ENCODE peak calls at places on chromosomes 3 and 15, in nine cellular contexts. One of them, this sample, is unnamed.

GRCh38 chr3:157785071-157785826 is 282.0 kb upstream of the VEPH1 start:
- DNase-seq in foreskin fibroblast: peak; percentile 91
- DNase-seq in neural progenitor cell: no peak
- DNase-seq in spleen: no peak
- DNase-seq in fibroblast of lung: peak; percentile 83
- DNase-seq in PC-3: peak; percentile 97
- DNase-seq in fibroblast of villous mesenchyme: peak; percentile 84
- DNase-seq in endothelial cell of umbilical vein: no peak
- DNase-seq in colonic mucosa: no peak
- DNase-seq in this sample: peak; percentile 92

GRCh38 chr3:9696480-9697220 is 7.0 kb upstream of the CPNE9 start:
- DNase-seq in fibroblast of villous mesenchyme: no peak
- DNase-seq in fibroblast of lung: no peak
- DNase-seq in endothelial cell of umbilical vein: no peak
- DNase-seq in spleen: peak; percentile 30
- DNase-seq in PC-3: no peak
- DNase-seq in neural progenitor cell: no peak
- DNase-seq in foreskin fibroblast: no peak
- DNase-seq in colonic mucosa: no peak
- DNase-seq in this sample: no peak

GRCh38 chr3:76724706-76725105 is 315.2 kb upstream of the ROBO2 start:
- DNase-seq in colonic mucosa: peak; percentile 17
- DNase-seq in fibroblast of villous mesenchyme: no peak
- DNase-seq in foreskin fibroblast: no peak
- DNase-seq in PC-3: no peak
- DNase-seq in spleen: no peak
- DNase-seq in endothelial cell of umbilical vein: no peak
- DNase-seq in neural progenitor cell: no peak
- DNase-seq in fibroblast of lung: no peak
- DNase-seq in this sample: no peak

GRCh38 chr15:63918901-63919348 is 85.2 kb upstream of the HERC1 start:
- DNase-seq in spleen: no peak
- DNase-seq in colonic mucosa: no peak
- DNase-seq in endothelial cell of umbilical vein: no peak
- DNase-seq in fibroblast of lung: no peak
- DNase-seq in neural progenitor cell: no peak
- DNase-seq in fibroblast of villous mesenchyme: no peak
- DNase-seq in PC-3: no peak
- DNase-seq in foreskin fibroblast: no peak
- DNase-seq in this sample: no peak

GRCh38 chr15:99105516-99106341 is 849 bp downstream of the SYNM start:
- DNase-seq in fibroblast of lung: peak; percentile 63
- DNase-seq in foreskin fibroblast: peak; percentile 68
- DNase-seq in neural progenitor cell: peak; percentile 89
- DNase-seq in endothelial cell of umbilical vein: peak; percentile 68
- DNase-seq in colonic mucosa: peak; percentile 39
- DNase-seq in spleen: peak; percentile 82
- DNase-seq in PC-3: no peak
- DNase-seq in fibroblast of villous mesenchyme: peak; percentile 69
- DNase-seq in this sample: peak; percentile 65

GRCh38 chr15:36362508-36362907 is 216.9 kb upstream of the CDIN1 start:
- DNase-seq in spleen: no peak
- DNase-seq in neural progenitor cell: no peak
- DNase-seq in colonic mucosa: no peak
- DNase-seq in foreskin fibroblast: no peak
- DNase-seq in PC-3: no peak
- DNase-seq in fibroblast of lung: no peak
- DNase-seq in fibroblast of villous mesenchyme: peak; percentile 51
- DNase-seq in endothelial cell of umbilical vein: no peak
- DNase-seq in this sample: no peak

GRCh38 chr3:141093971-141094401 is 42.8 kb downstream of the SPSB4 start:
- DNase-seq in fibroblast of lung: no peak
- DNase-seq in colonic mucosa: no peak
- DNase-seq in endothelial cell of umbilical vein: no peak
- DNase-seq in PC-3: no peak
- DNase-seq in spleen: no peak
- DNase-seq in fibroblast of villous mesenchyme: no peak
- DNase-seq in neural progenitor cell: no peak
- DNase-seq in foreskin fibroblast: no peak
- DNase-seq in this sample: peak; percentile 42

GRCh38 chr15:87496795-87497194 is 759.7 kb downstream of the NTRK3 start:
- DNase-seq in spleen: no peak
- DNase-seq in foreskin fibroblast: no peak
- DNase-seq in PC-3: no peak
- DNase-seq in colonic mucosa: no peak
- DNase-seq in fibroblast of lung: no peak
- DNase-seq in neural progenitor cell: no peak
- DNase-seq in endothelial cell of umbilical vein: no peak
- DNase-seq in fibroblast of villous mesenchyme: no peak
- DNase-seq in this sample: no peak

GRCh38 chr3:159532577-159532976 is 456.1 kb upstream of the IL12A start:
- DNase-seq in foreskin fibroblast: no peak
- DNase-seq in fibroblast of villous mesenchyme: no peak
- DNase-seq in spleen: no peak
- DNase-seq in endothelial cell of umbilical vein: no peak
- DNase-seq in PC-3: peak; percentile 7
- DNase-seq in colonic mucosa: no peak
- DNase-seq in neural progenitor cell: no peak
- DNase-seq in fibroblast of lung: no peak
- DNase-seq in this sample: no peak

GRCh38 chr15:101054991-101055390 is 135.8 kb downstream of the LRRK1 start:
- DNase-seq in PC-3: no peak
- DNase-seq in fibroblast of villous mesenchyme: no peak
- DNase-seq in endothelial cell of umbilical vein: no peak
- DNase-seq in fibroblast of lung: no peak
- DNase-seq in neural progenitor cell: no peak
- DNase-seq in spleen: peak; percentile 48
- DNase-seq in foreskin fibroblast: no peak
- DNase-seq in colonic mucosa: no peak
- DNase-seq in this sample: no peak

GRCh38 chr15:81293728-81294500 is 30.0 kb downstream of the STARD5 start:
- DNase-seq in fibroblast of villous mesenchyme: no peak
- DNase-seq in PC-3: no peak
- DNase-seq in spleen: peak; percentile 89
- DNase-seq in fibroblast of lung: no peak
- DNase-seq in foreskin fibroblast: no peak
- DNase-seq in colonic mucosa: no peak
- DNase-seq in endothelial cell of umbilical vein: no peak
- DNase-seq in neural progenitor cell: no peak
- DNase-seq in this sample: no peak

GRCh38 chr3:184211718-184212117 is 17.7 kb upstream of the VWA5B2 start:
- DNase-seq in endothelial cell of umbilical vein: no peak
- DNase-seq in fibroblast of villous mesenchyme: no peak
- DNase-seq in spleen: no peak
- DNase-seq in fibroblast of lung: no peak
- DNase-seq in foreskin fibroblast: no peak
- DNase-seq in colonic mucosa: no peak
- DNase-seq in neural progenitor cell: no peak
- DNase-seq in PC-3: no peak
- DNase-seq in this sample: no peak

GRCh38 chr3:41224120-41224806 is 25.0 kb downstream of the CTNNB1 start:
- DNase-seq in neural progenitor cell: no peak
- DNase-seq in colonic mucosa: no peak
- DNase-seq in endothelial cell of umbilical vein: no peak
- DNase-seq in fibroblast of villous mesenchyme: peak; percentile 56
- DNase-seq in fibroblast of lung: peak; percentile 87
- DNase-seq in foreskin fibroblast: peak; percentile 81
- DNase-seq in PC-3: peak; percentile 44
- DNase-seq in spleen: no peak
- DNase-seq in this sample: peak; percentile 81
- TF ChIP-seq CTCF in neural progenitor cell: no peak
- TF ChIP-seq CTCF in colonic mucosa: no peak
- TF ChIP-seq CTCF in endothelial cell of umbilical vein: no peak
- TF ChIP-seq CTCF in fibroblast of villous mesenchyme: no peak
- TF ChIP-seq CTCF in fibroblast of lung: no peak
- TF ChIP-seq CTCF in foreskin fibroblast: no peak
- TF ChIP-seq CTCF in PC-3: no peak
- TF ChIP-seq CTCF in spleen: no peak
- TF ChIP-seq CTCF in this sample: no peak

GRCh38 chr15:89426500-89426899 is 69.9 kb downstream of the RHCG start:
- DNase-seq in neural progenitor cell: no peak
- DNase-seq in fibroblast of lung: no peak
- DNase-seq in foreskin fibroblast: no peak
- DNase-seq in spleen: no peak
- DNase-seq in endothelial cell of umbilical vein: no peak
- DNase-seq in colonic mucosa: no peak
- DNase-seq in PC-3: no peak
- DNase-seq in fibroblast of villous mesenchyme: no peak
- DNase-seq in this sample: no peak

GRCh38 chr15:89429023-89429422 is 67.4 kb downstream of the RHCG start:
- DNase-seq in spleen: no peak
- DNase-seq in endothelial cell of umbilical vein: no peak
- DNase-seq in foreskin fibroblast: no peak
- DNase-seq in colonic mucosa: no peak
- DNase-seq in PC-3: no peak
- DNase-seq in neural progenitor cell: no peak
- DNase-seq in fibroblast of lung: no peak
- DNase-seq in fibroblast of villous mesenchyme: no peak
- DNase-seq in this sample: no peak

GRCh38 chr15:89428246-89428645 is 68.1 kb downstream of the RHCG start:
- DNase-seq in colonic mucosa: no peak
- DNase-seq in foreskin fibroblast: no peak
- DNase-seq in neural progenitor cell: no peak
- DNase-seq in fibroblast of lung: no peak
- DNase-seq in endothelial cell of umbilical vein: no peak
- DNase-seq in spleen: no peak
- DNase-seq in fibroblast of villous mesenchyme: no peak
- DNase-seq in PC-3: no peak
- DNase-seq in this sample: no peak

GRCh38 chr15:89430530-89431341 is 65.6 kb downstream of the RHCG start:
- DNase-seq in foreskin fibroblast: peak; percentile 41
- DNase-seq in fibroblast of villous mesenchyme: peak; percentile 59
- DNase-seq in fibroblast of lung: peak; percentile 57
- DNase-seq in endothelial cell of umbilical vein: peak; percentile 74
- DNase-seq in neural progenitor cell: peak; percentile 86
- DNase-seq in PC-3: peak; percentile 88
- DNase-seq in colonic mucosa: peak; percentile 94
- DNase-seq in spleen: peak; percentile 95
- DNase-seq in this sample: peak; percentile 50

DNA sequence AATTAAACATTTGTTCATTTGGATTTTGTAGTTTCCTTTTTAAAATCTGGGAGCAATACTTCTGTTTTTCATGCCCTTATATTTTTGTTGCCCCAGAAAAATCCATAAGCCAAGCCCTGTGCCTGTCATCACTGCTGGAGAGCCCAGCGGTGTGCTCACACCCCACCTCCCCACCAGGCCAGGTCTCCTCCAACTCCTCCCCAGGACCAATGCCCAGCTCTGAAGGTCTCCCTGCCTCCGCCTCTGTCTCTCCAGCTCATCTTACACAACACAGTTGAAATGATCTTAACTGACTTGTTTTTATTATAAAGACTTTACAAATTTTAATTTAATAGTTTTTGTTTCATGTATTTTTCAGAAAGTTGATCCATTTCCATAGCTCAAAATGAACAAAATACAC is 66.4 kb downstream of the RHCG start:
- DNase-seq in neural progenitor cell: no peak
- DNase-seq in PC-3: no peak
- DNase-seq in colonic mucosa: no peak
- DNase-seq in fibroblast of lung: no peak
- DNase-seq in spleen: no peak
- DNase-seq in foreskin fibroblast: no peak
- DNase-seq in fibroblast of villous mesenchyme: no peak
- DNase-seq in endothelial cell of umbilical vein: no peak
- DNase-seq in this sample: no peak
- H3K4me3 ChIP-seq in neural progenitor cell: no peak overlapping the region
- H3K4me3 ChIP-seq in PC-3: peak overlapping the region; percentile 81
- H3K4me3 ChIP-seq in colonic mucosa: no peak overlapping the region
- H3K4me3 ChIP-seq in fibroblast of lung: no peak overlapping the region
- H3K4me3 ChIP-seq in spleen: no peak overlapping the region
- H3K4me3 ChIP-seq in foreskin fibroblast: no peak overlapping the region
- H3K4me3 ChIP-seq in fibroblast of villous mesenchyme: no peak overlapping the region
- H3K4me3 ChIP-seq in endothelial cell of umbilical vein: no peak overlapping the region
- H3K4me3 ChIP-seq in this sample: no peak overlapping the region

DNA sequence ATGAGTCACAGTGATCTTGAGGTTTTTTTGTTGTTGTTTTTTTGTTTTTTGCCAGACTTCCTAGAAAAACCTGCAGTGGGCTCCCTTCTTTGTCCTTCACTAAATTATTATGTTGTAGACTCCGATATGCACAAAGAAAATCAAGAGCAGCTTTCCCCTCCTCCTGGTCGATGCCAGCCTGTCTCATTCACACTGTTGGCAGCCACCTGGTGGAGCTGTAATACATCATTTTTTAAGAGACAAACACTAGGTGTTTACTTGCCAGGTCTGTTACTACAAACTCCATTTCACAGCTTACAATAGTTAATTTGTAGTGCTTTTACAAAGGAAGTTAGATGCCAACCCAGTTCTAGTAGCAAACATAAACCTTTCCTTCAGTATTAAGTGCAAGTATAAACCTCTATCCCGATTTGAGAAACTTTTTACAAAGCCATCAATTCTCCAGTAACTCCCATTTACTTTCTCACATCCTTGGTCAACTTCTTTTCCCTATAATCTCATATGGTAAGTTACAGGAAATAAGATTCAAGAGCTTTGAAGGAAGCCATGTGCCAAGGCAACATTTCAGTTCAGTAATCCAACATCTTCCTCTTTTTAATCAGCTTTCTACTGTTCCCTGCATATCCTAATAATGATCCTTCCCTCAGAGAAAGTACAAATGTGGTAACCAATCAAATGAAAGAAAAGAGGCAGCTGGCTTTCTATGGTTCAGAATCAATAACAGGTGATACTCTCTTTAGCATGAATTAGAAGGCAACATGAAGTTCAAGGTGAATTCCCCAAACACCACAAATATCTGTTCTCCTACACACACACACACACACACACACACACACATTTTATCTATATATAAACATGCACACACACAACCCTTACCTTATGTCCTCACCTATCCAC is 14.0 kb downstream of the AAGAB start:
- DNase-seq in spleen: no peak
- DNase-seq in endothelial cell of umbilical vein: peak; percentile 16
- DNase-seq in fibroblast of lung: no peak
- DNase-seq in neural progenitor cell: no peak
- DNase-seq in foreskin fibroblast: no peak
- DNase-seq in fibroblast of villous mesenchyme: no peak
- DNase-seq in colonic mucosa: no peak
- DNase-seq in PC-3: peak; percentile 40
- DNase-seq in this sample: no peak
- TF ChIP-seq CTCF in spleen: no peak
- TF ChIP-seq CTCF in endothelial cell of umbilical vein: no peak
- TF ChIP-seq CTCF in fibroblast of lung: no peak
- TF ChIP-seq CTCF in neural progenitor cell: peak; percentile 44
- TF ChIP-seq CTCF in foreskin fibroblast: no peak
- TF ChIP-seq CTCF in fibroblast of villous mesenchyme: peak; percentile 7
- TF ChIP-seq CTCF in colonic mucosa: no peak
- TF ChIP-seq CTCF in PC-3: peak; percentile 72
- TF ChIP-seq CTCF in this sample: peak; percentile 5

DNA sequence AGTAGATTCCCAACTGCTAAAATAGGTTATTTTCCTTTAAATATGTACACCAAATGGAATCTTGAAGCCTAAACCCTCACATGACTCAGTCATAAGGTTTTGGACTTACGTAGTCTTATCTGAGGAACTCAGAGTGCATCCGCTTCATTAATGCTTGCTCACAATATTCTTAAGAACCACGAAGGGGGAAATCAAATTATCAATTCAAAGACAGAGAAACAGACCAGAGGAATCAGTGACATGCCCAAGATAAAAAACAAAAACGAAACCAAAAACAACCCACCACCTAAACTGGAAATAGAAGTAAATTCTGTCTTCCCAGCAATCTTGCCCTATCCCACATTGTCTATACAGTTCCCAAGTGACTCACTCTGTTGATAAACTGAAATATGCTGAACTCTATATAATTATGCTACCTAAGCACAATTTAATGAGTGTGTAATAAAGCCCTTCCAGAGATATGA is 135.4 kb upstream of the CBLB start:
- DNase-seq in foreskin fibroblast: no peak
- DNase-seq in colonic mucosa: no peak
- DNase-seq in spleen: no peak
- DNase-seq in neural progenitor cell: no peak
- DNase-seq in PC-3: peak; percentile 41
- DNase-seq in endothelial cell of umbilical vein: peak; percentile 40
- DNase-seq in fibroblast of villous mesenchyme: peak; percentile 94
- DNase-seq in fibroblast of lung: peak; percentile 91
- DNase-seq in this sample: peak; percentile 63
- H3K4me3 ChIP-seq in foreskin fibroblast: no peak overlapping the region
- H3K4me3 ChIP-seq in colonic mucosa: no peak overlapping the region
- H3K4me3 ChIP-seq in spleen: no peak overlapping the region
- H3K4me3 ChIP-seq in neural progenitor cell: no peak overlapping the region
- H3K4me3 ChIP-seq in PC-3: peak overlapping the region; percentile 37
- H3K4me3 ChIP-seq in endothelial cell of umbilical vein: no peak overlapping the region
- H3K4me3 ChIP-seq in fibroblast of villous mesenchyme: peak overlapping the region; percentile 47
- H3K4me3 ChIP-seq in fibroblast of lung: peak overlapping the region; percentile 40
- H3K4me3 ChIP-seq in this sample: no peak overlapping the region

This sample was measured in astrocyte of the spinal cord.